ENCODE peak calls at places on chromosomes 6 and 20, in eight cellular contexts. One of them, this sample, is unnamed.

GRCh38 chr6:4157506-4157905 is 22.1 kb upstream of the ECI2 start:
- DNase-seq in frontal cortex: no peak
- DNase-seq in germinal center: no peak
- DNase-seq in SW 1271: no peak
- DNase-seq in HTR-8/SVneo: no peak
- DNase-seq in midbrain: no peak
- DNase-seq in stimulated activated CD8-positive, alpha-beta memory T cell treated with anti-CD3 and anti-CD28 coated beads, Interleukin-12 subunit alpha, Interleukin-12 subunit beta, amount 100 ng/mL, for 4 hours: no peak
- DNase-seq in naive thymus-derived CD8-positive, alpha-beta T cell: no peak
- DNase-seq in this sample: no peak

GRCh38 chr6:41546866-41547798 is 951 bp downstream of the FOXP4 start:
- DNase-seq in frontal cortex: peak
- DNase-seq in germinal center: no peak
- DNase-seq in SW 1271: peak
- DNase-seq in HTR-8/SVneo: peak
- DNase-seq in midbrain: no peak
- DNase-seq in stimulated activated CD8-positive, alpha-beta memory T cell treated with anti-CD3 and anti-CD28 coated beads, Interleukin-12 subunit alpha, Interleukin-12 subunit beta, amount 100 ng/mL, for 4 hours: no peak
- DNase-seq in naive thymus-derived CD8-positive, alpha-beta T cell: no peak
- DNase-seq in this sample: peak

GRCh38 chr6:25290306-25291060 is 11.3 kb downstream of the CARMIL1 start:
- DNase-seq in frontal cortex: no peak
- DNase-seq in germinal center: no peak
- DNase-seq in SW 1271: no peak
- DNase-seq in HTR-8/SVneo: no peak
- DNase-seq in midbrain: no peak
- DNase-seq in stimulated activated CD8-positive, alpha-beta memory T cell treated with anti-CD3 and anti-CD28 coated beads, Interleukin-12 subunit alpha, Interleukin-12 subunit beta, amount 100 ng/mL, for 4 hours: no peak
- DNase-seq in naive thymus-derived CD8-positive, alpha-beta T cell: no peak
- DNase-seq in this sample: no peak

GRCh38 chr20:58760881-58761280 is 68.3 kb downstream of the NPEPL1 start:
- DNase-seq in frontal cortex: no peak
- DNase-seq in germinal center: no peak
- DNase-seq in SW 1271: no peak
- DNase-seq in HTR-8/SVneo: no peak
- DNase-seq in midbrain: no peak
- DNase-seq in stimulated activated CD8-positive, alpha-beta memory T cell treated with anti-CD3 and anti-CD28 coated beads, Interleukin-12 subunit alpha, Interleukin-12 subunit beta, amount 100 ng/mL, for 4 hours: no peak
- DNase-seq in naive thymus-derived CD8-positive, alpha-beta T cell: no peak
- DNase-seq in this sample: no peak

GRCh38 chr20:5000263-5001173 is 792 bp downstream of the SLC23A2 start:
- DNase-seq in frontal cortex: peak
- DNase-seq in germinal center: peak
- DNase-seq in SW 1271: no peak
- DNase-seq in HTR-8/SVneo: no peak
- DNase-seq in midbrain: peak
- DNase-seq in stimulated activated CD8-positive, alpha-beta memory T cell treated with anti-CD3 and anti-CD28 coated beads, Interleukin-12 subunit alpha, Interleukin-12 subunit beta, amount 100 ng/mL, for 4 hours: peak
- DNase-seq in naive thymus-derived CD8-positive, alpha-beta T cell: peak
- DNase-seq in this sample: no peak

GRCh38 chr6:158536891-158537798 is 22.7 kb upstream of the TMEM181 start:
- DNase-seq in frontal cortex: peak
- DNase-seq in germinal center: no peak
- DNase-seq in SW 1271: peak
- DNase-seq in HTR-8/SVneo: no peak
- DNase-seq in midbrain: peak
- DNase-seq in stimulated activated CD8-positive, alpha-beta memory T cell treated with anti-CD3 and anti-CD28 coated beads, Interleukin-12 subunit alpha, Interleukin-12 subunit beta, amount 100 ng/mL, for 4 hours: no peak
- DNase-seq in naive thymus-derived CD8-positive, alpha-beta T cell: no peak
- DNase-seq in this sample: no peak

GRCh38 chr20:51562334-51563140 is 20.0 kb upstream of the NFATC2 start:
- DNase-seq in frontal cortex: peak
- DNase-seq in germinal center: no peak
- DNase-seq in SW 1271: peak
- DNase-seq in HTR-8/SVneo: peak
- DNase-seq in midbrain: peak
- DNase-seq in stimulated activated CD8-positive, alpha-beta memory T cell treated with anti-CD3 and anti-CD28 coated beads, Interleukin-12 subunit alpha, Interleukin-12 subunit beta, amount 100 ng/mL, for 4 hours: no peak
- DNase-seq in naive thymus-derived CD8-positive, alpha-beta T cell: no peak
- DNase-seq in this sample: peak

GRCh38 chr6:129007819-129008218 is 124.9 kb downstream of the LAMA2 start:
- DNase-seq in frontal cortex: no peak
- DNase-seq in germinal center: no peak
- DNase-seq in SW 1271: no peak
- DNase-seq in HTR-8/SVneo: no peak
- DNase-seq in midbrain: no peak
- DNase-seq in stimulated activated CD8-positive, alpha-beta memory T cell treated with anti-CD3 and anti-CD28 coated beads, Interleukin-12 subunit alpha, Interleukin-12 subunit beta, amount 100 ng/mL, for 4 hours: no peak
- DNase-seq in naive thymus-derived CD8-positive, alpha-beta T cell: no peak
- DNase-seq in this sample: no peak

GRCh38 chr20:63215101-63216040 is 560 bp downstream of the YTHDF1 start:
- DNase-seq in frontal cortex: no peak
- DNase-seq in germinal center: peak
- DNase-seq in SW 1271: peak
- DNase-seq in HTR-8/SVneo: peak
- DNase-seq in midbrain: no peak
- DNase-seq in stimulated activated CD8-positive, alpha-beta memory T cell treated with anti-CD3 and anti-CD28 coated beads, Interleukin-12 subunit alpha, Interleukin-12 subunit beta, amount 100 ng/mL, for 4 hours: no peak
- DNase-seq in naive thymus-derived CD8-positive, alpha-beta T cell: no peak
- DNase-seq in this sample: peak

GRCh38 chr6:33585403-33586107 is 5.5 kb upstream of the BAK1 start:
- DNase-seq in frontal cortex: peak
- DNase-seq in germinal center: peak
- DNase-seq in SW 1271: peak
- DNase-seq in HTR-8/SVneo: peak
- DNase-seq in midbrain: peak
- DNase-seq in stimulated activated CD8-positive, alpha-beta memory T cell treated with anti-CD3 and anti-CD28 coated beads, Interleukin-12 subunit alpha, Interleukin-12 subunit beta, amount 100 ng/mL, for 4 hours: peak
- DNase-seq in naive thymus-derived CD8-positive, alpha-beta T cell: peak
- DNase-seq in this sample: peak

GRCh38 chr20:32839227-32839981 is 19.3 kb upstream of the EFCAB8 start:
- DNase-seq in frontal cortex: no peak
- DNase-seq in germinal center: no peak
- DNase-seq in SW 1271: no peak
- DNase-seq in HTR-8/SVneo: no peak
- DNase-seq in midbrain: no peak
- DNase-seq in stimulated activated CD8-positive, alpha-beta memory T cell treated with anti-CD3 and anti-CD28 coated beads, Interleukin-12 subunit alpha, Interleukin-12 subunit beta, amount 100 ng/mL, for 4 hours: no peak
- DNase-seq in naive thymus-derived CD8-positive, alpha-beta T cell: no peak
- DNase-seq in this sample: no peak

GRCh38 chr6:158500016-158500735 is 59.7 kb upstream of the TMEM181 start:
- DNase-seq in frontal cortex: no peak
- DNase-seq in germinal center: no peak
- DNase-seq in SW 1271: no peak
- DNase-seq in HTR-8/SVneo: peak
- DNase-seq in midbrain: no peak
- DNase-seq in stimulated activated CD8-positive, alpha-beta memory T cell treated with anti-CD3 and anti-CD28 coated beads, Interleukin-12 subunit alpha, Interleukin-12 subunit beta, amount 100 ng/mL, for 4 hours: no peak
- DNase-seq in naive thymus-derived CD8-positive, alpha-beta T cell: no peak
- DNase-seq in this sample: no peak

GRCh38 chr20:56178219-56178618 is 70.3 kb upstream of the MC3R start:
- DNase-seq in frontal cortex: no peak
- DNase-seq in germinal center: no peak
- DNase-seq in SW 1271: no peak
- DNase-seq in HTR-8/SVneo: no peak
- DNase-seq in midbrain: no peak
- DNase-seq in stimulated activated CD8-positive, alpha-beta memory T cell treated with anti-CD3 and anti-CD28 coated beads, Interleukin-12 subunit alpha, Interleukin-12 subunit beta, amount 100 ng/mL, for 4 hours: no peak
- DNase-seq in naive thymus-derived CD8-positive, alpha-beta T cell: no peak
- DNase-seq in this sample: no peak

This sample was measured in brain microvascular endothelial cell.